ENCODE peak calls at places on chromosomes 5 and 9, in four cellular contexts. C is choroid plexus epithelial cell; T is activated CD4-positive, alpha-beta T cell treated with anti-CD3 and anti-CD28 coated beads, Interleukin-2, amount 50 U/mL, for 24 hours; I is T-cell. R is an unnamed sample.

GRCh38 chr5:138745268-138745667 is 8.0 kb upstream of the CTNNA1 start:
- DNase-seq in T (no peak), I (no peak), C (no peak), R (no peak)

GRCh38 chr9:94101169-94101853 is 17.0 kb downstream of the PTPDC1 start:
- DNase-seq in C (no peak), T (no peak), I (no peak), R (no peak)

GRCh38 chr9:6842584-6842947 is 84.8 kb downstream of the KDM4C start:
- DNase-seq in I (no peak), C (peak), T (no peak), R (peak)

GRCh38 chr9:18493361-18494015 is 19.5 kb downstream of the ADAMTSL1 start:
- DNase-seq in T (no peak), C (no peak), I (no peak), R (no peak)

GRCh38 chr5:137221914-137222313 is 277.2 kb downstream of the SPOCK1 start:
- DNase-seq in C (no peak), I (no peak), T (no peak), R (no peak)

GRCh38 chr9:108836771-108837170 is 19.0 kb downstream of the ACTL7B start:
- DNase-seq in I (no peak), C (no peak), T (no peak), R (peak)

GRCh38 chr5:415928-416635 is 26.9 kb upstream of the EXOC3 start:
- DNase-seq in I (no peak), T (no peak), C (no peak), R (no peak)

GRCh38 chr9:131658753-131659129 is 81.1 kb downstream of the RAPGEF1 start:
- DNase-seq in I (no peak), T (no peak), C (no peak), R (no peak)

GRCh38 chr5:138032028-138032571 is 779 bp downstream of the FAM13B start:
- DNase-seq in I (no peak), C (peak), T (peak), R (no peak)